ENCODE peak calls at places on chromosome 3, in nine cellular contexts. One of them, this sample, is unnamed.

GRCh38 chr3:185152433-185153169 is at the start of gene C3orf70:
- DNase-seq in K562: peak; percentile 27
- DNase-seq in C1 segment of cervical spinal cord: peak; percentile 82
- DNase-seq in T-helper 1 cell: no peak
- DNase-seq in BJ: peak; percentile 4
- DNase-seq in stimulated activated CD8-positive, alpha-beta memory T cell treated with anti-CD3 and anti-CD28 coated beads, Interleukin-15, amount 100 ng/mL, for 4 hours: no peak
- DNase-seq in D341Med: peak; percentile 92
- DNase-seq in HS-5: no peak
- DNase-seq in stimulated activated CD4-positive, alpha-beta T cell treated with anti-CD3 and anti-CD28 coated beads, Interleukin-2, amount 100 ng/mL, for 48 hours: peak; percentile 12
- DNase-seq in this sample: peak; percentile 52

GRCh38 chr3:136752046-136752326 is 192 bp downstream of the STAG1 start:
- DNase-seq in BJ: no peak
- DNase-seq in C1 segment of cervical spinal cord: no peak
- DNase-seq in stimulated activated CD8-positive, alpha-beta memory T cell treated with anti-CD3 and anti-CD28 coated beads, Interleukin-15, amount 100 ng/mL, for 4 hours: no peak
- DNase-seq in HS-5: no peak
- DNase-seq in D341Med: peak; percentile 85
- DNase-seq in stimulated activated CD4-positive, alpha-beta T cell treated with anti-CD3 and anti-CD28 coated beads, Interleukin-2, amount 100 ng/mL, for 48 hours: no peak
- DNase-seq in K562: no peak
- DNase-seq in T-helper 1 cell: no peak
- DNase-seq in this sample: no peak

GRCh38 chr3:172213168-172213567 is 173.8 kb downstream of the FNDC3B start:
- DNase-seq in T-helper 1 cell: no peak
- DNase-seq in K562: peak; percentile 9
- DNase-seq in C1 segment of cervical spinal cord: no peak
- DNase-seq in HS-5: no peak
- DNase-seq in stimulated activated CD8-positive, alpha-beta memory T cell treated with anti-CD3 and anti-CD28 coated beads, Interleukin-15, amount 100 ng/mL, for 4 hours: no peak
- DNase-seq in BJ: no peak
- DNase-seq in stimulated activated CD4-positive, alpha-beta T cell treated with anti-CD3 and anti-CD28 coated beads, Interleukin-2, amount 100 ng/mL, for 48 hours: no peak
- DNase-seq in D341Med: no peak
- DNase-seq in this sample: no peak

GRCh38 chr3:134059680-134060560 is 30.2 kb upstream of the SLCO2A1 start:
- DNase-seq in T-helper 1 cell: no peak
- DNase-seq in stimulated activated CD8-positive, alpha-beta memory T cell treated with anti-CD3 and anti-CD28 coated beads, Interleukin-15, amount 100 ng/mL, for 4 hours: no peak
- DNase-seq in BJ: no peak
- DNase-seq in C1 segment of cervical spinal cord: no peak
- DNase-seq in stimulated activated CD4-positive, alpha-beta T cell treated with anti-CD3 and anti-CD28 coated beads, Interleukin-2, amount 100 ng/mL, for 48 hours: no peak
- DNase-seq in K562: no peak
- DNase-seq in D341Med: no peak
- DNase-seq in HS-5: no peak
- DNase-seq in this sample: no peak

GRCh38 chr3:63739474-63739873 is 79.6 kb upstream of the C3orf49 start:
- DNase-seq in stimulated activated CD8-positive, alpha-beta memory T cell treated with anti-CD3 and anti-CD28 coated beads, Interleukin-15, amount 100 ng/mL, for 4 hours: no peak
- DNase-seq in stimulated activated CD4-positive, alpha-beta T cell treated with anti-CD3 and anti-CD28 coated beads, Interleukin-2, amount 100 ng/mL, for 48 hours: no peak
- DNase-seq in K562: no peak
- DNase-seq in BJ: no peak
- DNase-seq in C1 segment of cervical spinal cord: no peak
- DNase-seq in T-helper 1 cell: no peak
- DNase-seq in D341Med: no peak
- DNase-seq in HS-5: no peak
- DNase-seq in this sample: no peak

GRCh38 chr3:112984485-112984884 is 6.3 kb upstream of the GTPBP8 start:
- DNase-seq in HS-5: no peak
- DNase-seq in D341Med: no peak
- DNase-seq in stimulated activated CD4-positive, alpha-beta T cell treated with anti-CD3 and anti-CD28 coated beads, Interleukin-2, amount 100 ng/mL, for 48 hours: no peak
- DNase-seq in BJ: no peak
- DNase-seq in stimulated activated CD8-positive, alpha-beta memory T cell treated with anti-CD3 and anti-CD28 coated beads, Interleukin-15, amount 100 ng/mL, for 4 hours: no peak
- DNase-seq in C1 segment of cervical spinal cord: no peak
- DNase-seq in T-helper 1 cell: no peak
- DNase-seq in K562: no peak
- DNase-seq in this sample: no peak

GRCh38 chr3:46840491-46840890 is 22.8 kb downstream of the MYL3 start:
- DNase-seq in D341Med: no peak
- DNase-seq in T-helper 1 cell: no peak
- DNase-seq in BJ: no peak
- DNase-seq in stimulated activated CD4-positive, alpha-beta T cell treated with anti-CD3 and anti-CD28 coated beads, Interleukin-2, amount 100 ng/mL, for 48 hours: no peak
- DNase-seq in C1 segment of cervical spinal cord: no peak
- DNase-seq in HS-5: no peak
- DNase-seq in K562: no peak
- DNase-seq in stimulated activated CD8-positive, alpha-beta memory T cell treated with anti-CD3 and anti-CD28 coated beads, Interleukin-15, amount 100 ng/mL, for 4 hours: no peak
- DNase-seq in this sample: no peak

GRCh38 chr3:98778383-98778782 is 15.2 kb downstream of the ST3GAL6 start:
- DNase-seq in HS-5: no peak
- DNase-seq in K562: no peak
- DNase-seq in stimulated activated CD8-positive, alpha-beta memory T cell treated with anti-CD3 and anti-CD28 coated beads, Interleukin-15, amount 100 ng/mL, for 4 hours: no peak
- DNase-seq in C1 segment of cervical spinal cord: no peak
- DNase-seq in BJ: no peak
- DNase-seq in D341Med: no peak
- DNase-seq in T-helper 1 cell: no peak
- DNase-seq in stimulated activated CD4-positive, alpha-beta T cell treated with anti-CD3 and anti-CD28 coated beads, Interleukin-2, amount 100 ng/mL, for 48 hours: no peak
- DNase-seq in this sample: no peak

GRCh38 chr3:80767599-80767998 is 993.8 kb downstream of the GBE1 start:
- DNase-seq in C1 segment of cervical spinal cord: no peak
- DNase-seq in T-helper 1 cell: no peak
- DNase-seq in D341Med: no peak
- DNase-seq in K562: peak; percentile 11
- DNase-seq in stimulated activated CD4-positive, alpha-beta T cell treated with anti-CD3 and anti-CD28 coated beads, Interleukin-2, amount 100 ng/mL, for 48 hours: no peak
- DNase-seq in BJ: no peak
- DNase-seq in stimulated activated CD8-positive, alpha-beta memory T cell treated with anti-CD3 and anti-CD28 coated beads, Interleukin-15, amount 100 ng/mL, for 4 hours: no peak
- DNase-seq in HS-5: no peak
- DNase-seq in this sample: no peak

GRCh38 chr3:192875971-192876565 is 41.6 kb downstream of the MB21D2 start:
- DNase-seq in D341Med: no peak
- DNase-seq in BJ: no peak
- DNase-seq in T-helper 1 cell: no peak
- DNase-seq in stimulated activated CD4-positive, alpha-beta T cell treated with anti-CD3 and anti-CD28 coated beads, Interleukin-2, amount 100 ng/mL, for 48 hours: no peak
- DNase-seq in K562: no peak
- DNase-seq in stimulated activated CD8-positive, alpha-beta memory T cell treated with anti-CD3 and anti-CD28 coated beads, Interleukin-15, amount 100 ng/mL, for 4 hours: no peak
- DNase-seq in HS-5: no peak
- DNase-seq in C1 segment of cervical spinal cord: no peak
- DNase-seq in this sample: no peak

GRCh38 chr3:134985841-134986520 is 190.9 kb downstream of the EPHB1 start:
- DNase-seq in C1 segment of cervical spinal cord: no peak
- DNase-seq in K562: no peak
- DNase-seq in stimulated activated CD4-positive, alpha-beta T cell treated with anti-CD3 and anti-CD28 coated beads, Interleukin-2, amount 100 ng/mL, for 48 hours: no peak
- DNase-seq in D341Med: no peak
- DNase-seq in BJ: no peak
- DNase-seq in HS-5: peak; percentile 23
- DNase-seq in stimulated activated CD8-positive, alpha-beta memory T cell treated with anti-CD3 and anti-CD28 coated beads, Interleukin-15, amount 100 ng/mL, for 4 hours: no peak
- DNase-seq in T-helper 1 cell: no peak
- DNase-seq in this sample: no peak

GRCh38 chr3:124653788-124654469 is 76.3 kb upstream of the UMPS start:
- DNase-seq in BJ: no peak
- DNase-seq in T-helper 1 cell: no peak
- DNase-seq in HS-5: no peak
- DNase-seq in stimulated activated CD8-positive, alpha-beta memory T cell treated with anti-CD3 and anti-CD28 coated beads, Interleukin-15, amount 100 ng/mL, for 4 hours: no peak
- DNase-seq in K562: peak; percentile 65
- DNase-seq in stimulated activated CD4-positive, alpha-beta T cell treated with anti-CD3 and anti-CD28 coated beads, Interleukin-2, amount 100 ng/mL, for 48 hours: no peak
- DNase-seq in C1 segment of cervical spinal cord: no peak
- DNase-seq in D341Med: no peak
- DNase-seq in this sample: no peak

GRCh38 chr3:35383719-35384555 is 255.4 kb upstream of the ARPP21 start:
- DNase-seq in stimulated activated CD8-positive, alpha-beta memory T cell treated with anti-CD3 and anti-CD28 coated beads, Interleukin-15, amount 100 ng/mL, for 4 hours: no peak
- DNase-seq in stimulated activated CD4-positive, alpha-beta T cell treated with anti-CD3 and anti-CD28 coated beads, Interleukin-2, amount 100 ng/mL, for 48 hours: no peak
- DNase-seq in D341Med: peak; percentile 69
- DNase-seq in T-helper 1 cell: no peak
- DNase-seq in BJ: no peak
- DNase-seq in K562: no peak
- DNase-seq in C1 segment of cervical spinal cord: no peak
- DNase-seq in HS-5: peak; percentile 18
- DNase-seq in this sample: peak; percentile 12

GRCh38 chr3:189457201-189457607 is 174.0 kb upstream of the TP63 start:
- DNase-seq in BJ: peak; percentile 1
- DNase-seq in T-helper 1 cell: no peak
- DNase-seq in K562: no peak
- DNase-seq in HS-5: peak; percentile 61
- DNase-seq in stimulated activated CD8-positive, alpha-beta memory T cell treated with anti-CD3 and anti-CD28 coated beads, Interleukin-15, amount 100 ng/mL, for 4 hours: no peak
- DNase-seq in D341Med: no peak
- DNase-seq in stimulated activated CD4-positive, alpha-beta T cell treated with anti-CD3 and anti-CD28 coated beads, Interleukin-2, amount 100 ng/mL, for 48 hours: no peak
- DNase-seq in C1 segment of cervical spinal cord: no peak
- DNase-seq in this sample: no peak

GRCh38 chr3:185717627-185718330 is 107.1 kb downstream of the IGF2BP2 start:
- DNase-seq in C1 segment of cervical spinal cord: no peak
- DNase-seq in stimulated activated CD8-positive, alpha-beta memory T cell treated with anti-CD3 and anti-CD28 coated beads, Interleukin-15, amount 100 ng/mL, for 4 hours: no peak
- DNase-seq in BJ: no peak
- DNase-seq in stimulated activated CD4-positive, alpha-beta T cell treated with anti-CD3 and anti-CD28 coated beads, Interleukin-2, amount 100 ng/mL, for 48 hours: no peak
- DNase-seq in T-helper 1 cell: no peak
- DNase-seq in HS-5: no peak
- DNase-seq in K562: no peak
- DNase-seq in D341Med: no peak
- DNase-seq in this sample: no peak

GRCh38 chr3:60445416-60445815 is 805.8 kb downstream of the FHIT start:
- DNase-seq in BJ: no peak
- DNase-seq in C1 segment of cervical spinal cord: no peak
- DNase-seq in stimulated activated CD4-positive, alpha-beta T cell treated with anti-CD3 and anti-CD28 coated beads, Interleukin-2, amount 100 ng/mL, for 48 hours: no peak
- DNase-seq in T-helper 1 cell: no peak
- DNase-seq in stimulated activated CD8-positive, alpha-beta memory T cell treated with anti-CD3 and anti-CD28 coated beads, Interleukin-15, amount 100 ng/mL, for 4 hours: no peak
- DNase-seq in K562: no peak
- DNase-seq in D341Med: no peak
- DNase-seq in HS-5: no peak
- DNase-seq in this sample: no peak

GRCh38 chr3:16940769-16941683 is 56.3 kb downstream of the PLCL2 start:
- DNase-seq in HS-5: no peak
- DNase-seq in T-helper 1 cell: no peak
- DNase-seq in D341Med: no peak
- DNase-seq in stimulated activated CD4-positive, alpha-beta T cell treated with anti-CD3 and anti-CD28 coated beads, Interleukin-2, amount 100 ng/mL, for 48 hours: no peak
- DNase-seq in BJ: no peak
- DNase-seq in C1 segment of cervical spinal cord: no peak
- DNase-seq in stimulated activated CD8-positive, alpha-beta memory T cell treated with anti-CD3 and anti-CD28 coated beads, Interleukin-15, amount 100 ng/mL, for 4 hours: no peak
- DNase-seq in K562: no peak
- DNase-seq in this sample: no peak

GRCh38 chr3:32794487-32795308 is 23.1 kb upstream of the TRIM71 start:
- DNase-seq in stimulated activated CD4-positive, alpha-beta T cell treated with anti-CD3 and anti-CD28 coated beads, Interleukin-2, amount 100 ng/mL, for 48 hours: no peak
- DNase-seq in C1 segment of cervical spinal cord: no peak
- DNase-seq in D341Med: no peak
- DNase-seq in stimulated activated CD8-positive, alpha-beta memory T cell treated with anti-CD3 and anti-CD28 coated beads, Interleukin-15, amount 100 ng/mL, for 4 hours: no peak
- DNase-seq in BJ: peak; percentile 30
- DNase-seq in HS-5: no peak
- DNase-seq in T-helper 1 cell: no peak
- DNase-seq in K562: no peak
- DNase-seq in this sample: no peak

GRCh38 chr3:61719278-61719977 is 158.1 kb downstream of the PTPRG start:
- DNase-seq in D341Med: no peak
- DNase-seq in HS-5: no peak
- DNase-seq in stimulated activated CD4-positive, alpha-beta T cell treated with anti-CD3 and anti-CD28 coated beads, Interleukin-2, amount 100 ng/mL, for 48 hours: no peak
- DNase-seq in K562: no peak
- DNase-seq in BJ: no peak
- DNase-seq in T-helper 1 cell: no peak
- DNase-seq in C1 segment of cervical spinal cord: no peak
- DNase-seq in stimulated activated CD8-positive, alpha-beta memory T cell treated with anti-CD3 and anti-CD28 coated beads, Interleukin-15, amount 100 ng/mL, for 4 hours: no peak
- DNase-seq in this sample: no peak

GRCh38 chr3:183428140-183429023 is at the start of gene MCF2L2:
- DNase-seq in stimulated activated CD8-positive, alpha-beta memory T cell treated with anti-CD3 and anti-CD28 coated beads, Interleukin-15, amount 100 ng/mL, for 4 hours: peak; percentile 60
- DNase-seq in C1 segment of cervical spinal cord: peak; percentile 48
- DNase-seq in T-helper 1 cell: peak; percentile 52
- DNase-seq in K562: peak; percentile 82
- DNase-seq in D341Med: peak; percentile 82
- DNase-seq in stimulated activated CD4-positive, alpha-beta T cell treated with anti-CD3 and anti-CD28 coated beads, Interleukin-2, amount 100 ng/mL, for 48 hours: peak; percentile 69
- DNase-seq in HS-5: no peak
- DNase-seq in BJ: no peak
- DNase-seq in this sample: peak; percentile 59

GRCh38 chr3:192831111-192831644 is 86.5 kb downstream of the MB21D2 start:
- DNase-seq in T-helper 1 cell: no peak
- DNase-seq in stimulated activated CD8-positive, alpha-beta memory T cell treated with anti-CD3 and anti-CD28 coated beads, Interleukin-15, amount 100 ng/mL, for 4 hours: no peak
- DNase-seq in HS-5: no peak
- DNase-seq in K562: no peak
- DNase-seq in C1 segment of cervical spinal cord: no peak
- DNase-seq in BJ: no peak
- DNase-seq in stimulated activated CD4-positive, alpha-beta T cell treated with anti-CD3 and anti-CD28 coated beads, Interleukin-2, amount 100 ng/mL, for 48 hours: peak; percentile 26
- DNase-seq in D341Med: no peak
- DNase-seq in this sample: no peak

GRCh38 chr3:193783166-193783896 is 190.3 kb downstream of the OPA1 start:
- DNase-seq in K562: no peak
- DNase-seq in C1 segment of cervical spinal cord: no peak
- DNase-seq in HS-5: no peak
- DNase-seq in T-helper 1 cell: no peak
- DNase-seq in BJ: no peak
- DNase-seq in stimulated activated CD4-positive, alpha-beta T cell treated with anti-CD3 and anti-CD28 coated beads, Interleukin-2, amount 100 ng/mL, for 48 hours: no peak
- DNase-seq in D341Med: no peak
- DNase-seq in stimulated activated CD8-positive, alpha-beta memory T cell treated with anti-CD3 and anti-CD28 coated beads, Interleukin-15, amount 100 ng/mL, for 4 hours: no peak
- DNase-seq in this sample: peak; percentile 13

GRCh38 chr3:58496206-58496605 is 4.3 kb downstream of the KCTD6 start:
- DNase-seq in stimulated activated CD8-positive, alpha-beta memory T cell treated with anti-CD3 and anti-CD28 coated beads, Interleukin-15, amount 100 ng/mL, for 4 hours: no peak
- DNase-seq in HS-5: no peak
- DNase-seq in K562: no peak
- DNase-seq in BJ: no peak
- DNase-seq in T-helper 1 cell: no peak
- DNase-seq in D341Med: no peak
- DNase-seq in C1 segment of cervical spinal cord: no peak
- DNase-seq in stimulated activated CD4-positive, alpha-beta T cell treated with anti-CD3 and anti-CD28 coated beads, Interleukin-2, amount 100 ng/mL, for 48 hours: no peak
- DNase-seq in this sample: no peak

GRCh38 chr3:167110906-167111305 is 269.2 kb downstream of the ZBBX start:
- DNase-seq in stimulated activated CD4-positive, alpha-beta T cell treated with anti-CD3 and anti-CD28 coated beads, Interleukin-2, amount 100 ng/mL, for 48 hours: no peak
- DNase-seq in stimulated activated CD8-positive, alpha-beta memory T cell treated with anti-CD3 and anti-CD28 coated beads, Interleukin-15, amount 100 ng/mL, for 4 hours: no peak
- DNase-seq in D341Med: no peak
- DNase-seq in K562: no peak
- DNase-seq in BJ: no peak
- DNase-seq in C1 segment of cervical spinal cord: no peak
- DNase-seq in HS-5: no peak
- DNase-seq in T-helper 1 cell: no peak
- DNase-seq in this sample: peak; percentile 7

GRCh38 chr3:78048698-78049097 is 1008.8 kb downstream of the ROBO2 start:
- DNase-seq in K562: no peak
- DNase-seq in stimulated activated CD4-positive, alpha-beta T cell treated with anti-CD3 and anti-CD28 coated beads, Interleukin-2, amount 100 ng/mL, for 48 hours: no peak
- DNase-seq in HS-5: no peak
- DNase-seq in BJ: no peak
- DNase-seq in stimulated activated CD8-positive, alpha-beta memory T cell treated with anti-CD3 and anti-CD28 coated beads, Interleukin-15, amount 100 ng/mL, for 4 hours: no peak
- DNase-seq in T-helper 1 cell: no peak
- DNase-seq in C1 segment of cervical spinal cord: no peak
- DNase-seq in D341Med: no peak
- DNase-seq in this sample: no peak

GRCh38 chr3:57544181-57545125 is at the start of gene DNAH12:
- DNase-seq in D341Med: peak; percentile 46
- DNase-seq in BJ: no peak
- DNase-seq in C1 segment of cervical spinal cord: peak; percentile 3
- DNase-seq in stimulated activated CD4-positive, alpha-beta T cell treated with anti-CD3 and anti-CD28 coated beads, Interleukin-2, amount 100 ng/mL, for 48 hours: no peak
- DNase-seq in stimulated activated CD8-positive, alpha-beta memory T cell treated with anti-CD3 and anti-CD28 coated beads, Interleukin-15, amount 100 ng/mL, for 4 hours: no peak
- DNase-seq in T-helper 1 cell: no peak
- DNase-seq in K562: peak; percentile 58
- DNase-seq in HS-5: no peak
- DNase-seq in this sample: peak; percentile 74

GRCh38 chr3:169661567-169662214 is 1.8 kb downstream of the MECOM start:
- DNase-seq in BJ: no peak
- DNase-seq in K562: no peak
- DNase-seq in stimulated activated CD8-positive, alpha-beta memory T cell treated with anti-CD3 and anti-CD28 coated beads, Interleukin-15, amount 100 ng/mL, for 4 hours: no peak
- DNase-seq in C1 segment of cervical spinal cord: no peak
- DNase-seq in HS-5: no peak
- DNase-seq in T-helper 1 cell: no peak
- DNase-seq in D341Med: peak; percentile 68
- DNase-seq in stimulated activated CD4-positive, alpha-beta T cell treated with anti-CD3 and anti-CD28 coated beads, Interleukin-2, amount 100 ng/mL, for 48 hours: no peak
- DNase-seq in this sample: peak; percentile 61

GRCh38 chr3:77039606-77040553 is at the start of gene ROBO2:
- DNase-seq in BJ: no peak
- DNase-seq in stimulated activated CD4-positive, alpha-beta T cell treated with anti-CD3 and anti-CD28 coated beads, Interleukin-2, amount 100 ng/mL, for 48 hours: no peak
- DNase-seq in stimulated activated CD8-positive, alpha-beta memory T cell treated with anti-CD3 and anti-CD28 coated beads, Interleukin-15, amount 100 ng/mL, for 4 hours: no peak
- DNase-seq in K562: peak; percentile 63
- DNase-seq in D341Med: peak; percentile 66
- DNase-seq in T-helper 1 cell: no peak
- DNase-seq in C1 segment of cervical spinal cord: peak; percentile 34
- DNase-seq in HS-5: peak; percentile 25
- DNase-seq in this sample: peak; percentile 30

GRCh38 chr3:58835075-58835474 is 168.5 kb upstream of the FAM3D start:
- DNase-seq in stimulated activated CD4-positive, alpha-beta T cell treated with anti-CD3 and anti-CD28 coated beads, Interleukin-2, amount 100 ng/mL, for 48 hours: no peak
- DNase-seq in C1 segment of cervical spinal cord: no peak
- DNase-seq in stimulated activated CD8-positive, alpha-beta memory T cell treated with anti-CD3 and anti-CD28 coated beads, Interleukin-15, amount 100 ng/mL, for 4 hours: no peak
- DNase-seq in HS-5: peak; percentile 43
- DNase-seq in K562: no peak
- DNase-seq in T-helper 1 cell: no peak
- DNase-seq in D341Med: no peak
- DNase-seq in BJ: no peak
- DNase-seq in this sample: no peak

GRCh38 chr3:128076465-128076782 is 24.2 kb downstream of the SEC61A1 start:
- DNase-seq in BJ: no peak
- DNase-seq in stimulated activated CD4-positive, alpha-beta T cell treated with anti-CD3 and anti-CD28 coated beads, Interleukin-2, amount 100 ng/mL, for 48 hours: no peak
- DNase-seq in HS-5: no peak
- DNase-seq in stimulated activated CD8-positive, alpha-beta memory T cell treated with anti-CD3 and anti-CD28 coated beads, Interleukin-15, amount 100 ng/mL, for 4 hours: no peak
- DNase-seq in T-helper 1 cell: no peak
- DNase-seq in D341Med: no peak
- DNase-seq in C1 segment of cervical spinal cord: no peak
- DNase-seq in K562: peak; percentile 55
- DNase-seq in this sample: no peak

GRCh38 chr3:151726016-151726415 is 7.7 kb upstream of the AADACL2 start:
- DNase-seq in D341Med: no peak
- DNase-seq in T-helper 1 cell: no peak
- DNase-seq in stimulated activated CD8-positive, alpha-beta memory T cell treated with anti-CD3 and anti-CD28 coated beads, Interleukin-15, amount 100 ng/mL, for 4 hours: no peak
- DNase-seq in HS-5: no peak
- DNase-seq in stimulated activated CD4-positive, alpha-beta T cell treated with anti-CD3 and anti-CD28 coated beads, Interleukin-2, amount 100 ng/mL, for 48 hours: no peak
- DNase-seq in K562: peak; percentile 84
- DNase-seq in BJ: no peak
- DNase-seq in C1 segment of cervical spinal cord: no peak
- DNase-seq in this sample: peak; percentile 22

This sample was measured in Calu3.